ENCODE peak calls at places on chromosomes 7 and 10, in seven cellular contexts. O is stromal cell of bone marrow; D is left lung; T is stimulated activated CD4-positive, alpha-beta T cell treated with anti-CD3 and anti-CD28 coated beads, Interleukin-2, amount 100 ng/mL, for 24 hours; N is T-helper 9 cell; E is osteocyte; Y is GM12892. V is an unnamed sample.
A peak's percentile ranks its signal among the peaks of the same experiment; 100 is the strongest.

GRCh38 chr10:84429926-84430520 is 101.6 kb downstream of the CCSER2 start:
- DNase-seq in O (no peak), D (no peak), T (peak; percentile 74), N (peak; percentile 54), E (no peak), Y (peak; percentile 7), V (no peak)

GRCh38 chr7:90345548-90346319 is 782 bp upstream of the GTPBP10 start:
- DNase-seq in O (peak; percentile 13), D (no peak), T (no peak), N (no peak), E (no peak), Y (no peak), V (no peak)

GRCh38 chr10:91389636-91390512 is 20.3 kb upstream of the HECTD2 start:
- DNase-seq in O (no peak), D (no peak), T (no peak), N (no peak), E (no peak), Y (no peak), V (no peak)

GRCh38 chr7:131027287-131027773 is 293.3 kb upstream of the KLF14 start:
- DNase-seq in O (no peak), D (peak; percentile 70), T (peak; percentile 57), N (no peak), E (no peak), Y (no peak), V (no peak)

GRCh38 chr7:93016681-93017349 is 101.0 kb downstream of the SAMD9 start:
- DNase-seq in O (no peak), D (no peak), T (no peak), N (no peak), E (no peak), Y (no peak), V (no peak)

GRCh38 chr10:117134084-117135025 is 3.7 kb downstream of the VAX1 start:
- DNase-seq in O (no peak), D (no peak), T (peak; percentile 22), N (no peak), E (peak; percentile 84), Y (no peak), V (no peak)

GRCh38 chr7:50379082-50379481 is 71.1 kb downstream of the FIGNL1 start:
- DNase-seq in O (no peak), D (no peak), T (no peak), N (no peak), E (no peak), Y (no peak), V (no peak)

GRCh38 chr7:151857412-151857811 is 19.5 kb downstream of the PRKAG2 start:
- DNase-seq in O (no peak), D (peak; percentile 60), T (no peak), N (no peak), E (no peak), Y (no peak), V (no peak)

GRCh38 chr7:100570954-100571828 is 2.5 kb downstream of the SAP25 start:
- DNase-seq in O (no peak), D (no peak), T (no peak), N (no peak), E (no peak), Y (no peak), V (no peak)

GRCh38 chr7:137871173-137871915 is 24.6 kb upstream of the DGKI start:
- DNase-seq in O (no peak), D (no peak), T (no peak), N (no peak), E (no peak), Y (no peak), V (no peak)

GRCh38 chr7:123748171-123748733 is 551 bp downstream of the WASL start:
- DNase-seq in O (no peak), D (peak; percentile 89), T (peak; percentile 42), N (peak; percentile 13), E (peak; percentile 87), Y (no peak), V (no peak)

GRCh38 chr7:99499356-99499712 is 747 bp downstream of the ZNF394 start:
- DNase-seq in O (no peak), D (no peak), T (no peak), N (no peak), E (no peak), Y (no peak), V (no peak)

GRCh38 chr10:132882481-132882951 is 59.9 kb downstream of the CFAP46 start:
- DNase-seq in O (no peak), D (peak; percentile 47), T (no peak), N (no peak), E (no peak), Y (no peak), V (no peak)

GRCh38 chr7:16261100-16261499 is 160.2 kb downstream of the CRPPA start:
- DNase-seq in O (no peak), D (no peak), T (no peak), N (no peak), E (no peak), Y (no peak), V (no peak)

GRCh38 chr10:84088626-84089025 is 50.7 kb upstream of the GHITM start:
- DNase-seq in O (no peak), D (no peak), T (no peak), N (no peak), E (no peak), Y (no peak), V (no peak)

GRCh38 chr7:155216475-155217272 is 81.0 kb upstream of the INSIG1 start:
- DNase-seq in O (no peak), D (peak; percentile 4), T (no peak), N (no peak), E (no peak), Y (no peak), V (no peak)

GRCh38 chr7:7739204-7739603 is 20.8 kb upstream of the RPA3 start:
- DNase-seq in O (no peak), D (no peak), T (no peak), N (no peak), E (no peak), Y (no peak), V (no peak)

GRCh38 chr7:69311489-69311888 is 286.8 kb upstream of the AUTS2 start:
- DNase-seq in O (no peak), D (no peak), T (no peak), N (no peak), E (no peak), Y (no peak), V (no peak)

GRCh38 chr10:26475448-26475847 is 37.3 kb downstream of the APBB1IP start:
- DNase-seq in O (no peak), D (no peak), T (no peak), N (no peak), E (no peak), Y (no peak), V (no peak)

GRCh38 chr7:43520201-43520600 is 62.7 kb upstream of the STK17A start:
- DNase-seq in O (no peak), D (no peak), T (no peak), N (no peak), E (no peak), Y (no peak), V (no peak)

GRCh38 chr10:97442277-97442676 is 3.5 kb downstream of the EXOSC1 start:
- DNase-seq in O (no peak), D (no peak), T (no peak), N (no peak), E (no peak), Y (no peak), V (no peak)

GRCh38 chr7:157483971-157484410 is 147.2 kb downstream of the DNAJB6 start:
- DNase-seq in O (no peak), D (peak; percentile 68), T (no peak), N (no peak), E (no peak), Y (no peak), V (no peak)

GRCh38 chr10:98208925-98209324 is 59.1 kb downstream of the LOXL4 start:
- DNase-seq in O (no peak), D (no peak), T (no peak), N (no peak), E (no peak), Y (no peak), V (no peak)

GRCh38 chr10:14371616-14372015 is 40.9 kb upstream of the FRMD4A start:
- DNase-seq in O (no peak), D (no peak), T (no peak), N (no peak), E (no peak), Y (no peak), V (no peak)

GRCh38 chr7:92006046-92006445 is 65.4 kb downstream of the AKAP9 start:
- DNase-seq in O (no peak), D (no peak), T (no peak), N (no peak), E (no peak), Y (no peak), V (no peak)